ENCODE peak calls at places on chromosomes 6 and 20, in six cellular contexts. U is astrocyte of the spinal cord, V is foreskin fibroblast, G is IMR-90, N is GM12865, C is colonic mucosa. L is an unnamed sample.

GRCh38 chr6:149216459-149216858 is 101.1 kb upstream of the TAB2 start:
- DNase-seq in U (no peak), V (no peak), G (no peak), N (no peak), C (no peak), L (no peak)

GRCh38 chr6:87968435-87969278 is 79.0 kb upstream of the SPACA1 start:
- DNase-seq in U (peak; percentile 13), V (peak; percentile 16), G (no peak), N (peak; percentile 45), C (peak; percentile 18), L (no peak)

GRCh38 chr6:166904101-166904746 is 52.1 kb downstream of the RNASET2 start:
- DNase-seq in U (peak; percentile 17), V (no peak), G (peak; percentile 12), N (peak; percentile 21), C (no peak), L (peak; percentile 57)

GRCh38 chr6:152863618-152864326 is 113.2 kb downstream of the VIP start:
- DNase-seq in U (peak; percentile 74), V (peak; percentile 84), G (peak; percentile 74), N (peak; percentile 77), C (peak; percentile 71), L (peak; percentile 32)

GRCh38 chr6:126312013-126312665 is 27.8 kb upstream of the CENPW start:
- DNase-seq in U (no peak), V (peak; percentile 6), G (no peak), N (peak; percentile 27), C (no peak), L (peak; percentile 33)

GRCh38 chr6:109060585-109060984 is 34.1 kb downstream of the SESN1 start:
- DNase-seq in U (no peak), V (peak; percentile 22), G (no peak), N (no peak), C (no peak), L (no peak)

GRCh38 chr6:77502966-77503365 is 39.7 kb upstream of the HTR1B start:
- DNase-seq in U (peak; percentile 23), V (no peak), G (no peak), N (no peak), C (no peak), L (no peak)

GRCh38 chr20:32902456-32903420 is 44.0 kb downstream of the EFCAB8 start:
- DNase-seq in U (peak; percentile 42), V (peak; percentile 71), G (peak; percentile 41), N (peak; percentile 64), C (peak; percentile 31), L (peak; percentile 84)

GRCh38 chr6:111032493-111033140 is 50.8 kb downstream of the RPF2 start:
- DNase-seq in U (no peak), V (no peak), G (peak; percentile 50), N (no peak), C (no peak), L (no peak)
- TF ChIP-seq CTCF in U (no peak), V (no peak), G (peak; percentile 20), N (no peak), C (no peak), L (no peak)

DNA sequence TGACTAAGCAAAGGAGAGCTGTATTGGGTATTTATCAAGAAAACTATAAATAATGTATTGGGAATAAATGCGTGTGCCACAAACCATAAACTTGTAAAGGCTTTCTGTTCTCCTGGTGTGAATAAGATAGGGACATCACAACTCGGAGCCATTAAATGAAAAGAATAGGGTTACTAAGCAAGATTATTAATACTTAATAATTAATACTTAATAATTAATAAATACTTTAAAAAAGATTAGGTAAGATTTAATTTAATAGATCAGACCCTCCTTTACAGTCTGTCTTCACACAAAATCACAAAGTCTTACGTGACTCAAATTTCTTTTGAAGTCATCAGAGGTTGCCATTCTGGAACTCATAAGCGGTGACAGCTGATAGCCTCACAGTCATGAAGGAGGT is 648.9 kb downstream of the PRKN start:
- DNase-seq in U (no peak), V (no peak), G (no peak), N (no peak), C (no peak), L (no peak)
- TF ChIP-seq CTCF in U (no peak), V (no peak), G (no peak), N (no peak), C (no peak), L (no peak)

GRCh38 chr6:24583463-24584389 is 62.3 kb downstream of the KIAA0319 start:
- DNase-seq in U (peak; percentile 69), V (peak; percentile 83), G (peak; percentile 63), N (peak; percentile 81), C (peak; percentile 87), L (peak; percentile 55)
- TF ChIP-seq CTCF in U (peak; percentile 86), V (peak; percentile 65), G (peak; percentile 70), N (peak; percentile 83), C (peak; percentile 84), L (peak; percentile 87)

GRCh38 chr20:25324412-25324811 is 66.2 kb downstream of the ABHD12 start:
- DNase-seq in U (no peak), V (no peak), G (no peak), N (no peak), C (no peak), L (no peak)

GRCh38 chr20:25328954-25329498 is 61.6 kb downstream of the ABHD12 start:
- DNase-seq in U (no peak), V (no peak), G (no peak), N (no peak), C (no peak), L (no peak)

GRCh38 chr20:25325073-25325472 is 65.6 kb downstream of the ABHD12 start:
- DNase-seq in U (no peak), V (no peak), G (no peak), N (no peak), C (no peak), L (peak; percentile 6)

GRCh38 chr20:25325997-25326396 is 64.6 kb downstream of the ABHD12 start:
- DNase-seq in U (no peak), V (no peak), G (no peak), N (no peak), C (no peak), L (no peak)

DNA sequence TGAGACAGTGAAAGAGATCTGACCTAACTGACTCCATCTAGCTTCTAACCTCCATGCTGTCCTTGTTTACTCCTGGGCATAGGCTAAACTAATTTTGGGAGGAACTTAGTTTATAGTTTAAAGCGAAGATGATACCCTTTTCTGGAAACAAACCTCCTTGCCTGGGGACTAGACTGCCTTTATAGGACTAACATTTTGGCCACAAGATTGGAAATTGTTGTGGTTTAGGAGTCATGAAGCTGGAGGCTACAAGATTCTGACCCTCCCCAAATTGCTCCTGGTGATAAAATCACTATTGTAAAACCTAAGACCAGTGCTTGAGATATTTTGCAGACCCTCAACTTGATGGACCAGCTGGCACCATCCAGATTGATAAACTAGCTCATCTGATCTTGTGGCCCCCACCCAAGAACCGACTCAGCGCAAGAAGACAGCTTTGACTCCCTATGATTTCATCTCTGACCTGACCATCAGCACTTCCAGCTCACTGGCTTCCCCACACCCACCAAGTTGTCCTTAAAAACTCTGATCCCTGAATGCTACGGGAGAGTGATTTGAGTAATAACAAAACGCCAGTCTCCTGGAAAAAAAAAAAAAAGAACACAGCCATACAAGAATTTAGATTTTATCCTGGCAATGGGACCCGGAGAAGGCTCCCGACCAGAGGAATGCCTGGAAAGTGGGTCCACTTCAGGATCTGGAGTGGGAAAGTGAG is 63.0 kb downstream of the ABHD12 start:
- DNase-seq in U (no peak), V (no peak), G (peak; percentile 24), N (no peak), C (no peak), L (no peak)
- TF ChIP-seq CTCF in U (no peak), V (no peak), G (no peak), N (no peak), C (no peak), L (no peak)

DNA sequence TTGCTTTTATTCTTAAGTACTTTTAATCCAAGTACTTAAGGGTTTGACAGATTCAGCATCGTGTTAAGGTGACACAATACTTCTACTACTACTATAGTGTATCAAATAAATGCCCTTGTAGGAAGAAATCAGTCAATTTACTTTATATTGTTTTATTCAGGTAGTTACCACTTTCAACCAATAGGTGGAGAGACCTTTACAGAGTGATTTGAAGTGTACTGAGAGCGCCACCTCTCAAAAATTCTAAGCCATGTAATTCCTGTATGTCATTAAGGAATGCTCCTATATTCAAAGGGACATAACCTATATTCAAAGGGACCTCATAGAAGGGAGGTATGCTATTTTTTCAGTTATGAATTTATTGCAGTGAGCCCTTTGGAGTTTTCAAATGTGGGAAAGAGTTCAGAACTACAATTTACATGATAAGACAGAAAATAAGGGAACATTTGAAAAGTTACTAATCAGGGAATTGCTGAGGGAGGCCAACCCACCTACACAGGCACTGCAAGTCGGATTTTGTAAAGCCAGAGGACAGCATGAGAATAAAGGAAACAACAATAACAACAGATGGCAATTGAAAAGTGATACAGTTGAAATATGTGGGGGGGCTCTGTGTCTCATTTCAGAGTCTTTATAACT is 955.6 kb downstream of the TBC1D32 start:
- DNase-seq in U (peak; percentile 56), V (peak; percentile 2), G (no peak), N (peak; percentile 44), C (no peak), L (peak; percentile 27)
- TF ChIP-seq CTCF in U (peak; percentile 60), V (peak; percentile 9), G (peak; percentile 18), N (peak; percentile 39), C (peak; percentile 43), L (peak; percentile 41)

DNA sequence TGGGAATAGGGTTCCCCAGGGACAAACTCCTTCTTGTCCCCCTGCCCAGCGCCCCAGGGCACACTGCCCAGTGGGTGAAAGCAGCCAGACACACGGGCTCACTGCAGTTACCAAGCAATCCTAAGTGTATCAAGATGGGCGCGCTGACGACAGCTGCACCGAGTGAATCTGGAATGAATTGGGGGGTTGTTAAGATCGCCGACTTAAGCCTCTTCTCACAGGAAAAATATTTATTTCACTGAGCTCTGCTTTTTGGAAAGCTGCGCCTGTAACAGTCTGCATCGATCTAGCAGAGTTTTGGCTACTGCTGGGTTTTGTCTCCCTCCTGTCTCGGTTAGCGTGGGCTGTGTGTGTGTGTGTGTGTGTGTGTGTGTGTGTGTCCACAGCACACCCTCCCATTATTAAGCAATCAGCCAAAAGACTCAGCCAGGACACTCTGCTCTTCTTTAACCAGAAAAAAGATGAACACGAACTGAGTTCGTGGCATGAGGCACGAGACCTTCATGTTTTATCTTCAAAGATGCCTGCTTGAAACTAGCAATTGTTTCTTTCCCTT is 35.9 kb downstream of the RIPOR3 start:
- DNase-seq in U (peak; percentile 69), V (peak; percentile 92), G (peak; percentile 88), N (no peak), C (peak; percentile 55), L (no peak)
- TF ChIP-seq CTCF in U (no peak), V (no peak), G (no peak), N (no peak), C (no peak), L (no peak)

GRCh38 chr20:62623488-62624324 is 18.6 kb upstream of the SLCO4A1 start:
- DNase-seq in U (peak; percentile 72), V (peak; percentile 97), G (peak; percentile 68), N (peak; percentile 94), C (peak; percentile 97), L (peak; percentile 100)
- TF ChIP-seq CTCF in U (no peak), V (no peak), G (no peak), N (no peak), C (no peak), L (no peak)

GRCh38 chr6:79246891-79247290 is 12.4 kb upstream of the HMGN3 start:
- DNase-seq in U (no peak), V (no peak), G (no peak), N (peak; percentile 56), C (no peak), L (peak; percentile 16)

GRCh38 chr6:79249136-79249535 is 14.7 kb upstream of the HMGN3 start:
- DNase-seq in U (no peak), V (no peak), G (no peak), N (no peak), C (no peak), L (no peak)

GRCh38 chr6:79250559-79250958 is 16.1 kb upstream of the HMGN3 start:
- DNase-seq in U (no peak), V (no peak), G (no peak), N (no peak), C (no peak), L (no peak)

GRCh38 chr6:79250107-79250514 is 15.6 kb upstream of the HMGN3 start:
- DNase-seq in U (no peak), V (no peak), G (no peak), N (peak; percentile 48), C (no peak), L (peak; percentile 41)
- TF ChIP-seq CTCF in U (peak; percentile 8), V (no peak), G (peak; percentile 12), N (no peak), C (no peak), L (peak; percentile 10)

L was measured in GM13976.